ENCODE peak calls at places on chromosomes 1 and 21, in ten cellular contexts. M, Z, B, Q, D, R, T, W, V and L are unnamed samples.

GRCh38 chr1:238129677-238130076 is 239.0 kb upstream of the ZP4 start:
- DNase-seq in M (no peak), Z (no peak), B (no peak), Q (no peak), D (no peak), R (no peak), T (no peak), W (no peak), V (no peak), L (no peak)

GRCh38 chr21:34336756-34337391 is 26.9 kb upstream of the KCNE2 start:
- DNase-seq in M (no peak), Z (no peak), B (no peak), Q (no peak), D (no peak), R (peak; percentile 82), T (no peak), W (no peak), V (no peak), L (peak; percentile 32)

GRCh38 chr1:17538428-17539130 is 919 bp upstream of the ARHGEF10L start:
- DNase-seq in M (no peak), Z (no peak), B (peak; percentile 46), Q (no peak), D (peak; percentile 48), R (peak; percentile 73), T (peak; percentile 52), W (no peak), V (no peak), L (no peak)

GRCh38 chr1:202016022-202016624 is 5.7 kb downstream of the ELF3 start:
- DNase-seq in M (no peak), Z (no peak), B (no peak), Q (no peak), D (no peak), R (no peak), T (no peak), W (no peak), V (no peak), L (peak; percentile 30)

GRCh38 chr1:208929575-208929974 is 653.9 kb upstream of the CAMK1G start:
- DNase-seq in M (no peak), Z (no peak), B (no peak), Q (no peak), D (no peak), R (no peak), T (no peak), W (no peak), V (peak; percentile 34), L (no peak)

GRCh38 chr1:220992705-220993052 is 113.4 kb downstream of the HLX start:
- DNase-seq in M (no peak), Z (no peak), B (no peak), Q (no peak), D (no peak), R (no peak), T (no peak), W (no peak), V (no peak), L (no peak)

GRCh38 chr1:183885142-183885735 is 80.3 kb downstream of the RGL1 start:
- DNase-seq in M (no peak), Z (no peak), B (no peak), Q (no peak), D (no peak), R (no peak), T (no peak), W (no peak), V (no peak), L (no peak)

GRCh38 chr1:23419180-23419579 is 5.4 kb downstream of the TCEA3 start:
- DNase-seq in M (no peak), Z (no peak), B (no peak), Q (no peak), D (no peak), R (no peak), T (no peak), W (no peak), V (no peak), L (no peak)

DNA sequence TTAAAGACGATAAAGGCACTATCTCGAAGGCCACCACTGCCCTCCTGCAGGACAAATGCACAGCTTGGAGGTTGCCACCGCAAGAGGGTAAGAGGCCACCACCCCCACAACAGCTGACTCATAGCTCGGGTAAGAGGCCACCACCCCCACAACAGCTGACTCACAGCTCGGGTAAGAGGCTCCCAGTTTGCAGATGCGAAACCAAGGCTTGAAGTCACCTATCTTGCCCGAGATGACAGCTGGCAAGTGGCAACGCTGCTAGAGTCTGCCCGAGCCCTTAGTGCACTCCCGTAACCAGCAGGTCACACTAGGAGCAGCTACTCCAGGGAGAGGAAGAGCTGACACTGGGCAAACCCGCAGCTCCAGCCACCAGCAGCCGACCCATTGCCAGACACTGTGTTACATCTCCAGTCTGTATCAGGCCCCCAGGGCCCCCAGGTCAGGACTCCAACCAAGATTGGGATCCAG is 17.1 kb upstream of the SPSB1 start:
- DNase-seq in M (no peak), Z (no peak), B (peak; percentile 34), Q (no peak), D (no peak), R (peak; percentile 80), T (no peak), W (peak; percentile 42), V (no peak), L (peak; percentile 53)
- TF ChIP-seq CTCF in M (no peak), Z (no peak), B (no peak), Q (no peak), D (no peak), R (no peak), T (no peak), W (no peak), V (no peak), L (no peak)

GRCh38 chr1:84941843-84942242 is 48.8 kb upstream of the LPAR3 start:
- DNase-seq in M (no peak), Z (no peak), B (no peak), Q (no peak), D (no peak), R (no peak), T (no peak), W (no peak), V (no peak), L (no peak)

GRCh38 chr1:84947536-84948410 is 49.1 kb downstream of the MCOLN2 start:
- DNase-seq in M (no peak), Z (no peak), B (no peak), Q (no peak), D (no peak), R (no peak), T (no peak), W (no peak), V (no peak), L (no peak)

GRCh38 chr1:84946631-84947030 is 50.3 kb downstream of the MCOLN2 start:
- DNase-seq in M (no peak), Z (no peak), B (no peak), Q (no peak), D (no peak), R (no peak), T (no peak), W (no peak), V (no peak), L (no peak)

GRCh38 chr1:84940481-84940880 is 47.5 kb upstream of the LPAR3 start:
- DNase-seq in M (no peak), Z (no peak), B (no peak), Q (no peak), D (no peak), R (no peak), T (no peak), W (no peak), V (no peak), L (no peak)

DNA sequence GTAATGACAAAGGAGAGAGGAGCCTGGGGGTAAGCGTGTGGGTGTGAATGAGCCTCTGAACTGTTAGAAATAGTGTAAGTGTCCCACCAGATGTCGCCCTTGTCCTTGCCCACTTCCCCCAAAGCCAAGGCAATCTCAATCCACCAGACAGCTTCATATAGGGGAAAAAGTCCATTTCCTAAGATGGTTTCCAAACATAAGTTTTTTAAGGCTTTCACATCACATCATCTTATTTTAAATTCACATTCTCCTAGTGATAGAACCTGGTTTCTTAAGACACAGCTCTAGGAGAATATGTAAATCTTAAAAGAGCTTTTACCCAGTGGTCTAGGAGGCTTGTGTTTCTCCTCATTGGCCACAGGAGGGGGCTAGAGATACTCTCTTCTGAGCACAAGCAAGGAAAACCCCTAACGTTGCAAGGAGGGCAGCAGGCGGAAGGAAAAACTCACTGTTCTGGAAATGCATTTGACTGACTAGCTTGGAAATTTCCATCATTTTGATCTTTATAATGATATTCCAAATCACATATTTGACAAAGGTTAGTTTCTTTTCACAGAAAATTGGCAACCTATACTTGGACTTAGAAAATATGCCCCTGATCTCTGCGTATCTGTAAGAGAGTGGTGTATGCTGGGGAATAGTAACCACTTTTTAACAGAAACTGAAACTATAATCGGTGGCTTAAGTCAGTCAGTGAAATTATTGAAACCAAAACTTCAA is 51.9 kb upstream of the LPAR3 start:
- DNase-seq in M (peak; percentile 77), Z (no peak), B (peak; percentile 52), Q (peak; percentile 24), D (peak; percentile 49), R (peak; percentile 86), T (peak; percentile 47), W (peak; percentile 90), V (no peak), L (peak; percentile 57)
- TF ChIP-seq POLR2A in M (peak; percentile 15), Z (no peak), B (no peak), Q (no peak), D (no peak), R (no peak), T (no peak), W (no peak), V (no peak), L (no peak)

DNA sequence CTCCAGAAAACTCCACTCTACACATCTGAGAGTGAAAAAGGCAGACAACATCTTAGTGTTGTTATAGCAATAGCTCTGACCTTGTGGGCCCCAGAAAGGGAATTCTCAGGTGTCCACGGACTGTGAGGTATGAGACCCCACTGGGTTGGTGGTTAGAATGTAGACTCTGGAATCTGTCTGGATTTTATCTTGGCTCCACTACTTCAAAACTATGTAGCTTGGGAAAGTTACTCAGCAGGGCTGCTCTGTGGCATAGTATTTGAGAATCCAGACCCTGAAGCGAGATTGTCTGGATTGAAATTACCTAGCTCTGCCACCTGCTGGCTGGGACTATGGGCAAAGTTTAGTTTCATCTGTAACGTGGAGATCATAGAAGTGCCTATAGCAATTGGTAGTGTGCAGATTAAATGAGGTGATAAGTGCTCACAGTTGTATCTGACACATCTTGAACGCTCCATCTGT is 25.8 kb downstream of the PRDM2 start:
- DNase-seq in M (peak; percentile 21), Z (no peak), B (peak; percentile 36), Q (peak; percentile 15), D (no peak), R (peak; percentile 70), T (no peak), W (peak; percentile 23), V (no peak), L (peak; percentile 40)
- TF ChIP-seq CTCF in M (peak; percentile 38), Z (peak; percentile 38), B (no peak), Q (peak; percentile 31), D (no peak), R (peak; percentile 52), T (no peak), W (peak; percentile 64), V (peak; percentile 27), L (no peak)

DNA sequence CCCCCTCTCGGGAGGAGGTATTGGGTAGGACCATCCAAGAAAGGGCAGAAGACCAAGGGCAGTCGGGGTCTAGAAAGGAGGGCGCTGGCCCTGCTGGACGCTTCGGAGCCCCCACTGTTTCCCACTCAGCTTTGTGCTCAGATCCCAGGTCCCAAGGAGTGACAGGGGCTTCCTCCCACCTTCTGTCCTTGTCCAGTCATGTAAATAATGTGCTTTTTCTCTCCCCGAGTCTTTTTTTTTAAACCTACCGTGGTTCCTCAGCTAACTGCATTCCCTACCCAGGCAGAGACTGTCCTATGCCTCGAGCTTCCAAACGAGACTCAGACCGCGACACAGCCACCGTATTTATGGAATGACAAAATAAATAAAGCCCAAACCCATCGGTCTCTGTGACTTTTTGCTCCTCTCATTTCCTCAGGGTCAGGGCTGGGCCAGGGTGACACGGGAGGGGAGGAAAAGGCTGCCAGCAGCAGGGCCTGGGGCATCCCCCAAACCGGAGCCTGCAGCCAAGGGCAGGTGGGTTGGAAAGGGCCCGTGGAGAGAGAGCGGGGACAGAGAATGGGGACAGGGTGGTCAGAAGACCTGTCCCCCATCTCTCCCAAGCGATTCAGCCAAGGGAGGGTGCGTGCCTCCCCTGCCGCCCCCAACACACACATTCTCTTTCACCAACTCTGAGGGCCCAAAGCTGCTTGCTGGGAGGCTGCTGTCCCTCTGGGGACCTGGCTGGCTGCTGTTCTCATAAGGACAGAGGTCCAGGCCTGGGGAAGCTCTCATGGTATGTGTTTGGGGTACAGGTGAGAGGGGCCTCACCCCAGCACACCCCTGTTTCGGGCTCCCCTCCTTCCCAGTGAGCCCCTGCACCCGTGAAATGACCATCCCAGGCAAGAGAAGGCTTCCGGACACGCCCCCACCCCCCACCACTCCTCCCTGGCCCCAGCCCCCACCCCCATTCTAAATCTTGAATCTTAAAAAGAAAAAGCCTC is 55.4 kb downstream of the KCNAB2 start:
- DNase-seq in M (peak; percentile 7), Z (no peak), B (no peak), Q (no peak), D (peak; percentile 9), R (no peak), T (no peak), W (no peak), V (no peak), L (no peak)
- TF ChIP-seq POLR2A in M (no peak), Z (no peak), B (no peak), Q (no peak), D (no peak), R (no peak), T (no peak), W (no peak), V (no peak), L (no peak)